ENCODE peak calls at places on chromosomes 6 and 20, in seven cellular contexts. E, Z, T, Q, X, U and H are unnamed samples.

GRCh38 chr6:122400121-122400450 is 634 bp downstream of the HSF2 start:
- DNase-seq in E (no peak), Z (no peak), T (peak; percentile 40), Q (no peak), X (no peak), U (no peak), H (no peak)

GRCh38 chr6:36986704-36987047 is 680 bp upstream of the MTCH1 start:
- DNase-seq in E (no peak), Z (no peak), T (no peak), Q (no peak), X (no peak), U (no peak), H (no peak)

GRCh38 chr6:157669747-157670216 is 153.3 kb upstream of the SNX9 start:
- DNase-seq in E (peak; percentile 82), Z (peak; percentile 79), T (peak; percentile 70), Q (peak; percentile 92), X (peak; percentile 75), U (no peak), H (peak; percentile 95)

GRCh38 chr6:157241411-157241979 is 81.8 kb downstream of the TMEM242 start:
- DNase-seq in E (peak; percentile 34), Z (peak; percentile 39), T (no peak), Q (peak; percentile 79), X (no peak), U (no peak), H (no peak)

GRCh38 chr20:41213150-41213820 is 75.9 kb downstream of the PLCG1 start:
- DNase-seq in E (no peak), Z (no peak), T (no peak), Q (no peak), X (peak; percentile 23), U (no peak), H (no peak)

GRCh38 chr6:110938176-110938575 is 20.3 kb upstream of the GTF3C6 start:
- DNase-seq in E (no peak), Z (no peak), T (no peak), Q (no peak), X (no peak), U (no peak), H (no peak)

GRCh38 chr6:38549795-38550194 is 89.9 kb downstream of the BTBD9 start:
- DNase-seq in E (no peak), Z (no peak), T (no peak), Q (no peak), X (no peak), U (no peak), H (no peak)

GRCh38 chr20:24060851-24061590 is 72.4 kb upstream of the GGTLC1 start:
- DNase-seq in E (no peak), Z (no peak), T (peak; percentile 52), Q (no peak), X (no peak), U (no peak), H (peak; percentile 91)

GRCh38 chr6:143457563-143458359 is 7.2 kb downstream of the PEX3 start:
- DNase-seq in E (no peak), Z (no peak), T (no peak), Q (no peak), X (no peak), U (no peak), H (no peak)

GRCh38 chr20:3797226-3797545 is 1.1 kb downstream of the CDC25B start:
- DNase-seq in E (no peak), Z (no peak), T (no peak), Q (no peak), X (peak; percentile 10), U (no peak), H (no peak)

GRCh38 chr6:77474973-77475372 is 11.7 kb upstream of the HTR1B start:
- DNase-seq in E (no peak), Z (no peak), T (no peak), Q (no peak), X (no peak), U (no peak), H (no peak)

GRCh38 chr6:30206799-30207618 is 6.2 kb downstream of the TRIM26 start:
- DNase-seq in E (peak; percentile 34), Z (peak; percentile 43), T (peak; percentile 55), Q (no peak), X (no peak), U (no peak), H (no peak)

GRCh38 chr20:11918280-11918952 is 723 bp downstream of the BTBD3 start:
- DNase-seq in E (no peak), Z (no peak), T (no peak), Q (no peak), X (no peak), U (no peak), H (no peak)

GRCh38 chr6:21033575-21034026 is 499.3 kb downstream of the CDKAL1 start:
- DNase-seq in E (no peak), Z (no peak), T (no peak), Q (no peak), X (peak; percentile 32), U (no peak), H (no peak)

GRCh38 chr6:132527791-132528190 is 10.3 kb upstream of the TAAR9 start:
- DNase-seq in E (no peak), Z (no peak), T (no peak), Q (no peak), X (no peak), U (peak; percentile 83), H (no peak)

GRCh38 chr6:25172819-25173218 is 106.4 kb upstream of the CARMIL1 start:
- DNase-seq in E (no peak), Z (no peak), T (peak; percentile 23), Q (no peak), X (no peak), U (no peak), H (no peak)

GRCh38 chr6:11496152-11497060 is 41.1 kb upstream of the TMEM170B start:
- DNase-seq in E (peak; percentile 55), Z (peak; percentile 74), T (peak; percentile 84), Q (no peak), X (peak; percentile 70), U (peak; percentile 74), H (no peak)

GRCh38 chr20:41030536-41031242 is 2.1 kb downstream of the TOP1 start:
- DNase-seq in E (no peak), Z (no peak), T (no peak), Q (no peak), X (no peak), U (no peak), H (no peak)

GRCh38 chr6:143402721-143403336 is 47.7 kb downstream of the ADAT2 start:
- DNase-seq in E (no peak), Z (no peak), T (no peak), Q (no peak), X (no peak), U (no peak), H (no peak)

GRCh38 chr6:34491091-34491430 is 25.2 kb downstream of the PACSIN1 start:
- DNase-seq in E (no peak), Z (no peak), T (no peak), Q (no peak), X (no peak), U (no peak), H (no peak)

GRCh38 chr6:53048431-53049195 is 16.6 kb upstream of the FBXO9 start:
- DNase-seq in E (no peak), Z (no peak), T (no peak), Q (no peak), X (no peak), U (peak; percentile 54), H (no peak)

GRCh38 chr6:169959129-169960002 is 207.9 kb downstream of the ERMARD start:
- DNase-seq in E (peak; percentile 53), Z (peak; percentile 73), T (peak; percentile 32), Q (peak; percentile 76), X (peak; percentile 32), U (no peak), H (peak; percentile 91)

GRCh38 chr6:75416443-75416842 is 77.2 kb downstream of the FILIP1 start:
- DNase-seq in E (no peak), Z (no peak), T (no peak), Q (no peak), X (no peak), U (no peak), H (no peak)

GRCh38 chr6:157599191-157599590 is 218.2 kb downstream of the ZDHHC14 start:
- DNase-seq in E (no peak), Z (peak; percentile 16), T (no peak), Q (no peak), X (no peak), U (no peak), H (no peak)

GRCh38 chr6:147869869-147870268 is 361.4 kb downstream of the SAMD5 start:
- DNase-seq in E (no peak), Z (no peak), T (no peak), Q (no peak), X (no peak), U (no peak), H (no peak)
- H3K4me1 ChIP-seq in E (peaks cover 7% of the 10 kb centered on the region), Z (no peaks in the 10 kb centered on the region), T (no peaks in the 10 kb centered on the region), Q (no peaks in the 10 kb centered on the region), X (no peaks in the 10 kb centered on the region), U (no peaks in the 10 kb centered on the region), H (no peaks in the 10 kb centered on the region)

DNA sequence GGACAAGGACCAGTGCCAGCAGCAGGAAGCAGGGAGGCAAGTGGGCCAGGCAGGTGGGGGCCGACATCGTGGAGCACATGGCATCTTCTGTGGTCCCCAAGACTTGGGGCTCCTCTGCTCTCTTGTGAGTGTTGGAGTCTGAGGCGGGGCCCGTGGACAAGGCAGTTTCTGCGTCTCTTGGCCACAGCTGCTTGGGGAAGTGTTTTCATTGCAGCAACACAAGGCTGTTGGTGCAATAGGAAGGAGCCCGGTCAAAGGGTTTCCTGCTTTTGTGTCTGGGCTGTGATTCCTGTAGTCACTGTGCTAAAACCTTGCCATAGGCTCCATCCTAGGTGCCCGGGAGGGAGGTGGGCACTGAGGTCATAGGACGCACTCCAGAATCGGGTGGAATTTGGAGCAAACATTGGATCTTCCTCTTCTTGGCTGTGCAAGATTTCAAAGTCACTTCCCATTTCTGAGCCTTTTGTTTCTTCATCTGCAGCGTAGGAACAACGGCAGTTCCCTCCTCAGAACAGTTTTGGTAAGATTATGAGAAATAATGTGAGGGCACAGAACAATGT is at the start of gene SIRPB2:
- DNase-seq in E (no peak), Z (peak; percentile 21), T (no peak), Q (no peak), X (no peak), U (no peak), H (peak; percentile 93)
- TF ChIP-seq POLR2AphosphoS5 in E (no peak), Z (no peak), T (no peak), Q (no peak), X (no peak), U (no peak), H (peak; percentile 61)

DNA sequence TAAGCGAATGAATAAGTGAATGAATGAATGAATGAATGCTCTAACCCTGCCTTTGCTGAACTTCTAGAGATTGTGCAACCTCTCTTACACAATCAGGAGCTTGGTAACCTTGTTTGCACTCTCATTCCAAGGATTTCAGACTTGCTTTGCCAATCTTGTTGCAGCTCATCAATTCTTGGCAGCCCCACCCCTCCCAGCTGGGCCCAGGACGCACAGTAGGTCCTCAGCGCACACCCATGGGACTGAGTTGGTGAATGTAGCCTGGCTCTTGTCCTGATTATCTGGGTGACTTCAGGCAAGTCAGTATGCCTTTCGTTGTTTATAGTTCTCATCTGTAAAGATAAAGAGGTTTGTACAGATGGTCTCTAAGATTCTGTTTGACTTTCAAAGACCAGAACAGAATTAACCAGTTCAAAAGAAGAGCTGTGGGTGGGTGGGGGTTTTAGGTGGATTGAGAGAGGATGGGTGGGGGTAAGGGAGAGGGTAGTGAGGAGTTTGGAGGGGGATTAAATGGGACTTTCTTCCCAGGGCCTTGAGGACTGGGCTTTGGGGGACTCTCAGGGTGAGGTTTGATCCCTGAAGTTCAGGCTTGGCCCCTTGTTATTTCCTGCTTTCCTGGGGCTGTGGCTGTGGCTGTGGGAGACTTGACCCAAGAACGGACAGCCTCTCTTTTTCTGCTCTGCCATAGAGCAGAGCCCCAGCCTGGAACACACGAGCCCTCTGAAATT is 33.2 kb downstream of the VEGFA start:
- DNase-seq in E (no peak), Z (no peak), T (no peak), Q (no peak), X (no peak), U (no peak), H (no peak)
- H3K4me1 ChIP-seq in E (peaks cover 71% of the 10 kb centered on the region), Z (peaks cover 39% of the 10 kb centered on the region), T (no peaks in the 10 kb centered on the region), Q (peaks cover 40% of the 10 kb centered on the region), X (peaks cover 39% of the 10 kb centered on the region), U (peaks cover 74% of the 10 kb centered on the region), H (no peaks in the 10 kb centered on the region)

GRCh38 chr6:5765141-5765760 is 241.5 kb downstream of the NRN1 start:
- DNase-seq in E (no peak), Z (no peak), T (no peak), Q (peak; percentile 72), X (no peak), U (no peak), H (no peak)
- TF ChIP-seq POLR2AphosphoS5 in E (no peak), Z (no peak), T (no peak), Q (no peak), X (no peak), U (no peak), H (no peak)